ENCODE peak calls at places on chromosomes 2 and 18, in seven cellular contexts. N, T, J, F, C, G and H are unnamed samples.

GRCh38 chr2:29014331-29014730 is 33.2 kb downstream of the TOGARAM2 start:
- DNase-seq in T (peak), J (no peak), G (no peak), N (no peak), C (no peak), F (no peak), H (no peak)

GRCh38 chr18:33577688-33578370 is at the start of gene ASXL3:
- DNase-seq in T (no peak), J (peak), F (peak), G (peak), N (peak), C (peak), H (peak)

GRCh38 chr2:191746306-191746705 is 68.4 kb downstream of the NABP1 start:
- DNase-seq in J (no peak), C (no peak), F (no peak), T (no peak), N (no peak), G (no peak), H (no peak)

GRCh38 chr2:15798716-15799431 is 141.5 kb upstream of the MYCN start:
- DNase-seq in J (no peak), C (no peak), G (no peak), T (no peak), F (no peak), N (no peak), H (no peak)

GRCh38 chr2:20744366-20745335 is 77.7 kb downstream of the GDF7 start:
- DNase-seq in N (no peak), C (no peak), G (no peak), J (no peak), T (peak), F (no peak), H (no peak)

GRCh38 chr2:136361521-136361920 is 243.6 kb upstream of the CXCR4 start:
- DNase-seq in F (no peak), C (no peak), J (no peak), T (no peak), N (no peak), G (no peak), H (no peak)

GRCh38 chr18:11987527-11987926 is 6.2 kb downstream of the IMPA2 start:
- DNase-seq in N (no peak), T (no peak), J (no peak), F (no peak), C (no peak), G (no peak), H (no peak)

GRCh38 chr2:160613466-160614153 is 120.0 kb upstream of the RBMS1 start:
- DNase-seq in F (no peak), G (no peak), T (no peak), C (no peak), N (no peak), J (no peak), H (no peak)

GRCh38 chr18:76658627-76659026 is 163.6 kb upstream of the ZNF516 start:
- DNase-seq in F (no peak), T (no peak), C (peak), G (no peak), N (no peak), J (no peak), H (no peak)

GRCh38 chr2:155364766-155365165 is 666.3 kb downstream of the KCNJ3 start:
- DNase-seq in F (no peak), N (no peak), T (no peak), J (no peak), C (no peak), G (no peak), H (no peak)

GRCh38 chr2:201116959-201117734 is 1.2 kb downstream of the CFLAR start:
- DNase-seq in N (no peak), G (peak), C (peak), J (peak), T (peak), F (no peak), H (no peak)

GRCh38 chr18:27707201-27707600 is 469.7 kb downstream of the CDH2 start:
- DNase-seq in T (no peak), J (no peak), G (no peak), N (no peak), F (no peak), C (no peak), H (no peak)

GRCh38 chr2:18077724-18078123 is 199.3 kb downstream of the KCNS3 start:
- DNase-seq in C (no peak), G (no peak), N (no peak), T (no peak), J (no peak), F (no peak), H (no peak)

GRCh38 chr2:237859533-237860272 is at the start of gene RAMP1:
- DNase-seq in T (no peak), G (peak), N (no peak), F (peak), J (peak), C (peak), H (peak)

GRCh38 chr18:2715990-2716389 is 60.5 kb downstream of the SMCHD1 start:
- DNase-seq in T (no peak), N (no peak), F (no peak), J (no peak), C (no peak), G (no peak), H (no peak)

GRCh38 chr2:234607691-234608090 is 110.8 kb upstream of the ARL4C start:
- DNase-seq in J (no peak), G (no peak), C (no peak), F (no peak), N (no peak), T (no peak), H (peak)

GRCh38 chr2:85439986-85440385 is 21.5 kb downstream of the SH2D6 start:
- DNase-seq in F (no peak), C (no peak), J (no peak), T (no peak), N (no peak), G (no peak), H (no peak)

GRCh38 chr2:55224761-55225261 is 7.3 kb downstream of the CLHC1 start:
- DNase-seq in N (no peak), F (peak), G (no peak), C (no peak), T (peak), J (peak), H (no peak)

GRCh38 chr2:241741016-241741415 is 6.6 kb downstream of the D2HGDH start:
- DNase-seq in T (no peak), C (no peak), G (no peak), J (no peak), F (no peak), N (no peak), H (no peak)

GRCh38 chr2:175309799-175310198 is 128.3 kb upstream of the ATP5MC3 start:
- DNase-seq in F (no peak), C (peak), G (peak), T (no peak), J (no peak), N (no peak), H (no peak)

GRCh38 chr2:168166902-168167510 is 80.4 kb downstream of the STK39 start:
- DNase-seq in N (no peak), T (no peak), J (no peak), G (peak), F (no peak), C (no peak), H (no peak)

GRCh38 chr2:70118798-70119454 is 31.6 kb downstream of the PCBP1 start:
- DNase-seq in F (no peak), C (no peak), G (no peak), T (no peak), J (peak), N (no peak), H (no peak)

GRCh38 chr2:235746257-235746934 is 252.6 kb downstream of the AGAP1 start:
- DNase-seq in C (peak), J (peak), F (no peak), G (peak), T (no peak), N (peak), H (no peak)

GRCh38 chr2:161418715-161419337 is 2.7 kb downstream of the TBR1 start:
- DNase-seq in T (peak), G (no peak), N (peak), F (peak), C (peak), J (no peak), H (no peak)

GRCh38 chr18:35827275-35827929 is 145.1 kb upstream of the RMP24 start:
- DNase-seq in J (no peak), T (no peak), C (no peak), F (no peak), N (no peak), G (peak), H (no peak)

GRCh38 chr2:227411320-227411989 is 23.7 kb upstream of the SCYGR1 start:
- DNase-seq in F (no peak), N (no peak), T (peak), J (no peak), G (no peak), C (peak), H (peak)

GRCh38 chr2:10190255-10190654 is 67.7 kb downstream of the RRM2 start:
- DNase-seq in N (no peak), C (no peak), F (no peak), G (no peak), J (no peak), T (no peak), H (no peak)

GRCh38 chr2:105118960-105119359 is 81.1 kb downstream of the MRPS9 start:
- DNase-seq in J (no peak), F (no peak), T (no peak), N (peak), C (no peak), G (no peak), H (no peak)
- TF ChIP-seq CTCF in J (peak), F (no peak), T (peak), N (peak), C (no peak), G (no peak), H (peak)

GRCh38 chr18:57942493-57942892 is 101.5 kb upstream of the NEDD4L start:
- DNase-seq in T (no peak), J (no peak), G (no peak), N (no peak), F (no peak), C (no peak), H (no peak)
- TF ChIP-seq CTCF in T (no peak), J (no peak), G (no peak), N (no peak), F (no peak), C (no peak), H (no peak)

GRCh38 chr18:46754661-46755292 is 2.1 kb downstream of the ST8SIA5 start:
- DNase-seq in N (no peak), J (peak), C (peak), T (no peak), G (no peak), F (no peak), H (peak)

GRCh38 chr18:46756172-46756558 is 688 bp downstream of the ST8SIA5 start:
- DNase-seq in G (no peak), J (no peak), N (no peak), T (no peak), C (peak), F (no peak), H (no peak)

GRCh38 chr18:46754188-46754587 is 2.7 kb downstream of the ST8SIA5 start:
- DNase-seq in N (no peak), C (peak), G (no peak), J (no peak), T (peak), F (no peak), H (peak)

GRCh38 chr18:46756559-46757201 is at the start of gene ST8SIA5:
- DNase-seq in T (peak), J (peak), F (peak), C (peak), N (no peak), G (no peak), H (peak)

GRCh38 chr18:46755315-46756171 is 1.3 kb downstream of the ST8SIA5 start:
- DNase-seq in G (no peak), J (no peak), F (no peak), T (no peak), C (peak), N (no peak), H (peak)
- TF ChIP-seq CTCF in G (no peak), J (no peak), F (no peak), T (no peak), C (no peak), N (no peak), H (no peak)

DNA sequence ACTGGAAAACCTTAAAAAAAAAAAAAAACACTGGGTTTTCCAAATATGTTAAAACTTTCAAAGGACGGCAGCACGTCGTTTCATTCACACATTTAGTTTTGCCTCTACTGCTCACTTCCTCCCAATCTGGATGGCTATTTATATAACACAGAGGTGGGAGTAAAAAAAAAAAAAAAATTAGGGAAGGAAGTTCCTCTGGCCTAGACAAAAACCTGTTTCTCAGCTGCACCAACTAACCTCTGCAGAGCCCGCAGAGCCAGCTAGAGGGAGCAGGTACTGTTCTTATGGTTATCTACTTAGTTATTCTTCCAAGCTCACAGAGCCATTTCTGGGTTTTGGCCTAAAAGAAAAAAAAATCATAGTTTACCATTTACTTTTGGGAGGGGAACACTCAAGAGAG is 28.1 kb downstream of the SLC1A4 start:
- DNase-seq in N (no peak), G (no peak), C (peak), J (no peak), F (no peak), T (no peak), H (no peak)
- TF ChIP-seq CTCF in N (no peak), G (no peak), C (peak), J (peak), F (no peak), T (peak), H (peak)

GRCh38 chr2:142734770-142735169 is 142.7 kb upstream of the KYNU start:
- DNase-seq in C (no peak), J (no peak), G (no peak), T (no peak), F (no peak), N (no peak), H (no peak)

GRCh38 chr2:142734231-142734630 is 143.2 kb upstream of the KYNU start:
- DNase-seq in J (no peak), G (no peak), T (no peak), C (no peak), N (no peak), F (no peak), H (no peak)
- TF ChIP-seq CTCF in J (no peak), G (no peak), T (no peak), C (no peak), N (peak), F (no peak), H (peak)